ENCODE peak calls at places on chromosomes 4 and X, in seven cellular contexts. T is HEK293T, N is WTC11, S is K562, C is HepG2, D is HCT116, A is GM12878. P is an unnamed sample.

GRCh38 chr4:59647011-59647410 is 1553.1 kb upstream of the ADGRL3 start:
- DNase-seq in T (no peak), N (no peak), S (no peak), C (no peak), D (no peak), A (no peak), P (no peak)

GRCh38 chrX:71941145-71941544 is 30.5 kb downstream of the NHSL2 start:
- DNase-seq in T (no peak), N (no peak), S (no peak), C (no peak), D (no peak), A (no peak), P (no peak)

GRCh38 chrX:115413246-115413878 is 123.8 kb downstream of the LUZP4 start:
- DNase-seq in T (no peak), N (no peak), S (no peak), C (no peak), D (no peak), A (no peak), P (no peak)

GRCh38 chr4:14025891-14026290 is 398.4 kb upstream of the BOD1L1 start:
- DNase-seq in T (no peak), N (no peak), S (no peak), C (no peak), D (no peak), A (no peak), P (no peak)

GRCh38 chr4:23837366-23837765 is 52.5 kb downstream of the PPARGC1A start:
- DNase-seq in T (no peak), N (no peak), S (no peak), C (no peak), D (no peak), A (no peak), P (no peak)

GRCh38 chr4:55087016-55087929 is 38.1 kb downstream of the KDR start:
- DNase-seq in T (no peak), N (no peak), S (no peak), C (no peak), D (no peak), A (no peak), P (no peak)

GRCh38 chr4:180650273-180650672 is 1592.9 kb upstream of the TENM3 start:
- DNase-seq in T (no peak), N (no peak), S (no peak), C (no peak), D (no peak), A (no peak), P (no peak)

GRCh38 chr4:1541449-1542225 is 135.4 kb upstream of the NKX1-1 start:
- DNase-seq in T (no peak), N (no peak), S (peak), C (no peak), D (no peak), A (no peak), P (no peak)

GRCh38 chr4:39043058-39043696 is 11.0 kb upstream of the TMEM156 start:
- DNase-seq in T (no peak), N (no peak), S (no peak), C (peak), D (no peak), A (no peak), P (no peak)

GRCh38 chr4:137253949-137254348 is 278.3 kb downstream of the PCDH18 start:
- DNase-seq in T (no peak), N (no peak), S (no peak), C (no peak), D (no peak), A (no peak), P (no peak)

GRCh38 chr4:125390126-125390525 is 75.4 kb downstream of the FAT4 start:
- DNase-seq in T (no peak), N (no peak), S (no peak), C (no peak), D (no peak), A (no peak), P (no peak)

GRCh38 chr4:140755811-140756291 is 334 bp downstream of the TBC1D9 start:
- DNase-seq in T (peak), N (peak), S (no peak), C (no peak), D (no peak), A (no peak), P (peak)

GRCh38 chr4:139562067-139562684 is 6.2 kb upstream of the SETD7 start:
- DNase-seq in T (no peak), N (no peak), S (no peak), C (no peak), D (no peak), A (no peak), P (no peak)

GRCh38 chr4:139559692-139560091 is 3.7 kb upstream of the SETD7 start:
- DNase-seq in T (no peak), N (no peak), S (no peak), C (no peak), D (no peak), A (no peak), P (no peak)

GRCh38 chr4:139558235-139559094 is 2.4 kb upstream of the SETD7 start:
- DNase-seq in T (no peak), N (no peak), S (no peak), C (no peak), D (no peak), A (no peak), P (no peak)

GRCh38 chr4:139559095-139559490 is 3.1 kb upstream of the SETD7 start:
- DNase-seq in T (no peak), N (no peak), S (no peak), C (no peak), D (no peak), A (no peak), P (no peak)

GRCh38 chr4:139560396-139561084 is 4.5 kb upstream of the SETD7 start:
- DNase-seq in T (no peak), N (peak), S (no peak), C (no peak), D (no peak), A (no peak), P (no peak)
- TF ChIP-seq SP1 in T (no peak), N (no peak), S (no peak), C (no peak), D (no peak), A (no peak), P (no peak)

DNA sequence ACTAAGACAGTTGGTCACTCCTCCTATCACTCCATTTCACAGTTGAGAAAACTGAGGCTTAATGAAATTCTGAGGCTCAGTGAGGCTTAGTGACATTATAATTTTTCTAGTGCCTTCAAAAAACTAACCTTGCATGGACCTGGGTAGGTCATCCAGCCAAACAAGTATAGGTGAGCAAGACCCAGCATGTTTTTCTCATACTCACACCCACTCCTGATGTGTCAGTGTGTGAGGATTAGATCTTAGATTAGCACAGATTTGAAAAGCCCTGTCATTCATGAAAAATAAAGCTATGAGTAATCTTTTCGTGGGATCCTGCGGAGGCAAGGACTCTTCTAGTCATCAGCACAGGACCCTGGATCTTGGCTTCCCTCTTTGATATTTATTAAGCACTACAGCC is 146.7 kb downstream of the CHIC2 start:
- DNase-seq in T (no peak), N (no peak), S (no peak), C (no peak), D (no peak), A (no peak), P (no peak)
- TF ChIP-seq SP1 in T (no peak), N (no peak), S (no peak), C (no peak), D (no peak), A (no peak), P (no peak)

GRCh38 chr4:40573593-40574311 is 55.9 kb downstream of the RBM47 start:
- DNase-seq in T (no peak), N (no peak), S (no peak), C (no peak), D (no peak), A (peak), P (no peak)
- TF ChIP-seq SP1 in T (no peak), N (no peak), S (no peak), C (no peak), D (no peak), A (no peak), P (no peak)

GRCh38 chr4:71553605-71554004 is 214.8 kb downstream of the SLC4A4 start:
- DNase-seq in T (peak), N (no peak), S (peak), C (no peak), D (peak), A (no peak), P (no peak)
- TF ChIP-seq SP1 in T (no peak), N (no peak), S (no peak), C (no peak), D (no peak), A (no peak), P (no peak)

P was measured in H1.